ENCODE peak calls at places on chromosome 4, in eight cellular contexts. Y is OCI-LY7, H is Caco-2, U is psoas muscle, I is mucosa of descending colon, T is upper lobe of right lung, K is endodermal cell, C is ovary. S is an unnamed sample.

GRCh38 chr4:174053895-174054294 is 229.6 kb downstream of the FBXO8 start:
- DNase-seq in Y (no peak), H (no peak), U (no peak), I (no peak), T (no peak), K (no peak), C (no peak), S (no peak)

GRCh38 chr4:139508581-139509237 is 47.3 kb downstream of the SETD7 start:
- DNase-seq in Y (no peak), H (no peak), U (no peak), I (no peak), T (no peak), K (no peak), C (no peak), S (no peak)

GRCh38 chr4:86948276-86948675 is 13.5 kb downstream of the AFF1 start:
- DNase-seq in Y (no peak), H (no peak), U (no peak), I (no peak), T (no peak), K (no peak), C (no peak), S (no peak)

GRCh38 chr4:184938871-184939270 is 79.4 kb upstream of the HELT start:
- DNase-seq in Y (no peak), H (no peak), U (no peak), I (no peak), T (no peak), K (no peak), C (no peak), S (no peak)

GRCh38 chr4:6471303-6472007 is 959 bp downstream of the PPP2R2C start:
- DNase-seq in Y (no peak), H (no peak), U (no peak), I (no peak), T (no peak), K (no peak), C (no peak), S (no peak)

GRCh38 chr4:113148925-113149324 is 99.5 kb downstream of the ANK2 start:
- DNase-seq in Y (no peak), H (peak; percentile 42), U (no peak), I (no peak), T (no peak), K (no peak), C (no peak), S (no peak)

GRCh38 chr4:112156546-112156945 is 11.3 kb downstream of the FAM241A start:
- DNase-seq in Y (no peak), H (no peak), U (no peak), I (no peak), T (no peak), K (no peak), C (no peak), S (no peak)

GRCh38 chr4:138222041-138222440 is 20.1 kb downstream of the SLC7A11 start:
- DNase-seq in Y (no peak), H (no peak), U (no peak), I (no peak), T (no peak), K (no peak), C (no peak), S (no peak)

GRCh38 chr4:76704133-76704881 is 193.6 kb downstream of the SOWAHB start:
- DNase-seq in Y (no peak), H (peak; percentile 54), U (no peak), I (peak; percentile 63), T (no peak), K (no peak), C (no peak), S (no peak)

GRCh38 chr4:177190995-177191568 is 118.6 kb upstream of the NEIL3 start:
- DNase-seq in Y (no peak), H (no peak), U (no peak), I (no peak), T (no peak), K (no peak), C (no peak), S (no peak)

GRCh38 chr4:182795446-182796238 is 121.5 kb downstream of the DCTD start:
- DNase-seq in Y (no peak), H (no peak), U (no peak), I (no peak), T (no peak), K (no peak), C (no peak), S (no peak)

GRCh38 chr4:123653211-123653610 is 256.6 kb downstream of the SPRY1 start:
- DNase-seq in Y (no peak), H (no peak), U (no peak), I (no peak), T (no peak), K (no peak), C (no peak), S (no peak)

GRCh38 chr4:10066704-10067651 is 45.7 kb upstream of the SLC2A9 start:
- DNase-seq in Y (no peak), H (no peak), U (no peak), I (no peak), T (no peak), K (peak; percentile 33), C (no peak), S (no peak)

GRCh38 chr4:6085943-6086628 is 67.9 kb upstream of the C4orf50 start:
- DNase-seq in Y (no peak), H (no peak), U (no peak), I (no peak), T (no peak), K (peak; percentile 34), C (no peak), S (no peak)

DNA sequence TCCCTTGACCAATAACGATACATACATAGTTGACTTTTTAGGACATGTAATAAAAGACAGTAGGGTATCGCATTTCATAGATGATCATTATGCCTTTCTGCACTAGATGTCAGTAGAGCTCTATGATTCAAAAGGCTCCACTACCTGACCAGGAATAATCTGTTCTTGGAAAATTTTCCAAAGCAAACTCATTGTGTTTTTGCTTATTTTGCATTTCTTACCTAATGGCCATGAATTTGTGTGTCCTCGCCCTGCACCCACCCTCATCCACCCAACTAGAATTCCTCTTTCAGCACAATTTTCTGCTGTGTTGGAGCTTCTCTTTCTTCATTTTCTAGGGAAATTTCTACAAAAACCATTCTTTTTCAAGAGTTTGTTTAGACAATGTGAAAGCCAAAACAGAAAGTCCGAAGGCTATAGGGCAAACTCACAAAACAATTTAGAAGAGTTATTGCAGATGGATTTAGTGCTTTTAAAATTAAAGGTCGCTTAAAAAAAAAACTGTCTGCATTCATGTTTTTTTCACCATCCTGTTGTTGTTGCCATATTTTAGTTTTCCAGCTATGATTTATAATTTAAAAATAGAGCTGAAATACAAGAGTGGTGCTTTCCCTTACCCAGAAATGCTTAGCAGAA is 183.6 kb downstream of the SPATA18 start:
- DNase-seq in Y (no peak), H (peak; percentile 34), U (no peak), I (no peak), T (no peak), K (no peak), C (peak; percentile 62), S (no peak)
- TF ChIP-seq CTCF in Y (peak; percentile 47), H (peak; percentile 43), U (peak; percentile 63), I (no peak), T (peak; percentile 43), K (peak; percentile 83), C (peak; percentile 71), S (peak; percentile 19)

DNA sequence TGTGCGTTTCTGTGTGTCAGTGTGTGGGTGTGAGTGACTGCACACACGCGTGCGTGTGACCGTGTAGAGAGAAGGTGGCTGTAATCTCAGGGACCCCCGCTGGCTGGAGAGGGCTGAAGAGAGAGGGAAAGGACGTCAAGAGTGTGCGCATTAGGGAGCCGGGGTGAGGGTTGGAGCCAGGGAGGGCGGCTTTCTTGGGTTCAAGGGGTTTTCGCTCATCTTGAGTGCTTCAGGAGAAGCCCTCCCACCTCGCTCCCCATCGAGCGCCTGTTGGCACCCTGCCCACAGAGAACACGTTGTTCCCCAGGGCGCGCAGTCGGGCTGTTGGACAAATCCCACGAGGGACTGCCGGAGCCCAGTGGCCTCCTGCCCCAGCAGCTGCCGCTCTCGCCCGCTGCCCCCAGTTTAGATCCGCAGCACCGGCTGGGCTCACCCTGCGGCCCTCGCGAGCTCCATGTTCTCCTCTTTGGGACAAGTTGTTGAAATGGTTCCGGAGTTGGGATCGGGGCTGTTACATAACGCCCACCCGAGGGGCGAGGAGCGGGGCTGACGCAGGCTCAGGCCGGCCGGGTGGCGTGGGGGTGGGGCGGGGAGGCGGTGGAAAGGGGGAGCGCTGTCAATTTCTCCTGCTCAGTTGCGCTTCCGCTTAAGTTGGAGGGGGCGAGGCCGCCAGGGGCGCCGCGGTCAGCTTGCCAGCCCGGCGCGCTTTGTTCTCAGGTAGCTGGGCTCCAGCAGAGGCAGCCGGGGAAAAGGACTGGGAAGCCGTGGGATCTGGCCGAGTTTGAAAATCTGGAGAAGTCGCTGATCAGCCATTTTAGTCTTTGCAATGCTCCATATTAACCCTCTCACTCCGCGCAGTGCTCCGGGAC is 1.6 kb downstream of the GRIA2 start:
- DNase-seq in Y (no peak), H (no peak), U (peak; percentile 52), I (peak; percentile 45), T (no peak), K (peak; percentile 87), C (no peak), S (no peak)
- TF ChIP-seq CTCF in Y (no peak), H (no peak), U (no peak), I (no peak), T (no peak), K (peak; percentile 66), C (no peak), S (no peak)

DNA sequence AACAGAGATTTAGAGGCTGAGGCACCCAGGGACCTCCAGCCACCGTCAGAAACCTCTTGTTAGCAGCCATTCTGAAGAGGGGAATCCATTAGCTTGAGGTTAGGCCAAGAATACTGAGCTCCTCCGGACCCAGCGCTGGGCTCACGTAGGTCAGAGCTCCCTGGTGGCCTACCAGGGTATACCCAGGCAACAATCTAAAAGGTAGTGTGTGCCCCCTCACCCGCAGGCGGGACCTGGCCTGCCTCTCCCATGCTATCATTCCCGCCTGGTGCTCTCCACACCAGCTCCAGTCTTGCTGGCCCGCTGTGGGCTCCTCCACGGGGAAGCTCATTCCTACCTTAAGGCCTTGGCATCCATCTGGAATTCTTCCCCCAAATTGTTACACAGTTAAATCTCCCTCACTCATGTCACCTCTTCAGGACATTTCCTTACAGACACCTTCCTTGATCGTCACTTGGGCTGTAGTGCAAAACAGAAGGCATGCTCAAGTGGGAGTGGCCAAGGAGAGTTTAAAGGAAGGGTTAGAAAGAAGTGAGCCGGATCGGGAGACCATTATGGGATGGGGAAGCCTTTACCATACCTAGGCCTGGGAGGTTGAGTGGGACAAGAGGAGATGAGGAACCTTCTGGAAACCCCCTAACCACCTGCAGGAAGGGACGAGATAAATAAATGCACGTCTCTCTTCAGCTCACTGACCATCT is 102.5 kb downstream of the UCHL1 start:
- DNase-seq in Y (no peak), H (peak; percentile 21), U (no peak), I (no peak), T (peak; percentile 77), K (peak; percentile 88), C (no peak), S (no peak)
- TF ChIP-seq CTCF in Y (no peak), H (no peak), U (no peak), I (no peak), T (peak; percentile 32), K (peak; percentile 78), C (no peak), S (no peak)

GRCh38 chr4:32460972-32461371 is 1740.8 kb downstream of the PCDH7 start:
- DNase-seq in Y (no peak), H (no peak), U (no peak), I (no peak), T (no peak), K (no peak), C (no peak), S (no peak)

DNA sequence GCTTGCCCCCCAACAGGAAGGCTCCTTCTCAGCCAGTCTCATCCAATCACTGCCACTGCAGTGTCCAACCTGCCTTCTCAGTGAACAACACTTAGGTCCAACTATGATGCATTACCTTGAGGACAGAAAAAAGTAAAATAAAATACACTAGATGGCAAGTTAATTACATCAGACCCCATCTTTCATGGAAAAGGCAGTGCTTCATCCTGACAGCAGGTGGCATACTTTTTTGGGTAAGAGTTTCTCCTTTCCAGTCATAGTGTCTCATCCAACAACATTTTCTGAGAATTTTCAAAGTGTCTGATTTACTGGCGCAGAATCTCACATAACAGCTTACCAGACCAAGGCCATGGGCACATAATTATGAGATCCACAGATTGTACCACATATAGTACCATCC is 1742.8 kb downstream of the PCDH7 start:
- DNase-seq in Y (peak; percentile 52), H (peak; percentile 21), U (no peak), I (no peak), T (no peak), K (peak; percentile 69), C (no peak), S (no peak)
- TF ChIP-seq CTCF in Y (peak; percentile 84), H (peak; percentile 56), U (no peak), I (no peak), T (peak; percentile 43), K (peak; percentile 85), C (no peak), S (peak; percentile 59)

S was measured in GM13977.